ENCODE peak calls at places on chromosomes 2 and 18, in seven cellular contexts. One of them, this sample, is unnamed.

GRCh38 chr2:158414538-158414937 is 42.0 kb downstream of the CCDC148 start:
- DNase-seq in AG04450: peak
- DNase-seq in AML-193: no peak
- DNase-seq in RKO: no peak
- DNase-seq in Right ventricle myocardium inferior: no peak
- DNase-seq in activated CD4-positive, CD25-positive, alpha-beta regulatory T cell: no peak
- DNase-seq in left cardiac atrium: no peak
- DNase-seq in this sample: no peak

GRCh38 chr2:185780890-185781289 is 42.3 kb downstream of the FSIP2 start:
- DNase-seq in activated CD4-positive, CD25-positive, alpha-beta regulatory T cell: no peak
- DNase-seq in Right ventricle myocardium inferior: no peak
- DNase-seq in left cardiac atrium: no peak
- DNase-seq in AG04450: no peak
- DNase-seq in AML-193: no peak
- DNase-seq in RKO: no peak
- DNase-seq in this sample: no peak

GRCh38 chr2:19238440-19238839 is 120.0 kb downstream of the OSR1 start:
- DNase-seq in left cardiac atrium: no peak
- DNase-seq in AML-193: no peak
- DNase-seq in Right ventricle myocardium inferior: no peak
- DNase-seq in AG04450: peak
- DNase-seq in RKO: no peak
- DNase-seq in activated CD4-positive, CD25-positive, alpha-beta regulatory T cell: no peak
- DNase-seq in this sample: no peak

GRCh38 chr18:54020346-54020745 is 204.1 kb downstream of the MBD2 start:
- DNase-seq in AG04450: no peak
- DNase-seq in left cardiac atrium: no peak
- DNase-seq in RKO: no peak
- DNase-seq in AML-193: no peak
- DNase-seq in activated CD4-positive, CD25-positive, alpha-beta regulatory T cell: no peak
- DNase-seq in Right ventricle myocardium inferior: no peak
- DNase-seq in this sample: no peak

GRCh38 chr18:78900938-78901909 is 78.4 kb upstream of the SALL3 start:
- DNase-seq in AML-193: no peak
- DNase-seq in AG04450: no peak
- DNase-seq in RKO: no peak
- DNase-seq in Right ventricle myocardium inferior: no peak
- DNase-seq in activated CD4-positive, CD25-positive, alpha-beta regulatory T cell: no peak
- DNase-seq in left cardiac atrium: no peak
- DNase-seq in this sample: no peak

GRCh38 chr18:57015036-57015805 is 131.7 kb upstream of the BOD1L2 start:
- DNase-seq in left cardiac atrium: no peak
- DNase-seq in Right ventricle myocardium inferior: no peak
- DNase-seq in RKO: no peak
- DNase-seq in AML-193: no peak
- DNase-seq in activated CD4-positive, CD25-positive, alpha-beta regulatory T cell: no peak
- DNase-seq in AG04450: no peak
- DNase-seq in this sample: no peak

GRCh38 chr18:13368080-13368813 is 149.7 kb downstream of the LDLRAD4 start:
- DNase-seq in RKO: no peak
- DNase-seq in activated CD4-positive, CD25-positive, alpha-beta regulatory T cell: no peak
- DNase-seq in left cardiac atrium: no peak
- DNase-seq in Right ventricle myocardium inferior: no peak
- DNase-seq in AG04450: no peak
- DNase-seq in AML-193: no peak
- DNase-seq in this sample: no peak

GRCh38 chr18:9147440-9148238 is 11.1 kb downstream of the ANKRD12 start:
- DNase-seq in AML-193: peak
- DNase-seq in RKO: peak
- DNase-seq in Right ventricle myocardium inferior: no peak
- DNase-seq in activated CD4-positive, CD25-positive, alpha-beta regulatory T cell: no peak
- DNase-seq in AG04450: no peak
- DNase-seq in left cardiac atrium: no peak
- DNase-seq in this sample: no peak

GRCh38 chr18:5295981-5296705 is 617 bp upstream of the ZBTB14 start:
- DNase-seq in AG04450: peak
- DNase-seq in RKO: peak
- DNase-seq in Right ventricle myocardium inferior: peak
- DNase-seq in left cardiac atrium: peak
- DNase-seq in activated CD4-positive, CD25-positive, alpha-beta regulatory T cell: peak
- DNase-seq in AML-193: peak
- DNase-seq in this sample: peak

GRCh38 chr2:178404380-178404767 is 46.6 kb downstream of the PRKRA start:
- DNase-seq in AG04450: peak
- DNase-seq in activated CD4-positive, CD25-positive, alpha-beta regulatory T cell: no peak
- DNase-seq in left cardiac atrium: no peak
- DNase-seq in RKO: peak
- DNase-seq in AML-193: peak
- DNase-seq in Right ventricle myocardium inferior: no peak
- DNase-seq in this sample: no peak

GRCh38 chr2:199596549-199596948 is 138.8 kb upstream of the SATB2 start:
- DNase-seq in AG04450: no peak
- DNase-seq in AML-193: peak
- DNase-seq in RKO: peak
- DNase-seq in Right ventricle myocardium inferior: no peak
- DNase-seq in activated CD4-positive, CD25-positive, alpha-beta regulatory T cell: no peak
- DNase-seq in left cardiac atrium: no peak
- DNase-seq in this sample: no peak

GRCh38 chr2:28802975-28803429 is 7.6 kb upstream of the SPDYA start:
- DNase-seq in AG04450: peak
- DNase-seq in Right ventricle myocardium inferior: no peak
- DNase-seq in activated CD4-positive, CD25-positive, alpha-beta regulatory T cell: no peak
- DNase-seq in left cardiac atrium: no peak
- DNase-seq in RKO: no peak
- DNase-seq in AML-193: no peak
- DNase-seq in this sample: no peak

GRCh38 chr2:10326707-10327594 is 24.2 kb downstream of the HPCAL1 start:
- DNase-seq in Right ventricle myocardium inferior: peak
- DNase-seq in AML-193: no peak
- DNase-seq in AG04450: no peak
- DNase-seq in left cardiac atrium: peak
- DNase-seq in RKO: no peak
- DNase-seq in activated CD4-positive, CD25-positive, alpha-beta regulatory T cell: no peak
- DNase-seq in this sample: no peak

GRCh38 chr18:59343916-59344315 is 15.1 kb downstream of the LMAN1 start:
- DNase-seq in AML-193: no peak
- DNase-seq in activated CD4-positive, CD25-positive, alpha-beta regulatory T cell: no peak
- DNase-seq in RKO: no peak
- DNase-seq in Right ventricle myocardium inferior: no peak
- DNase-seq in left cardiac atrium: no peak
- DNase-seq in AG04450: no peak
- DNase-seq in this sample: no peak

GRCh38 chr2:237723613-237724012 is 75.0 kb upstream of the RBM44 start:
- DNase-seq in AML-193: no peak
- DNase-seq in AG04450: no peak
- DNase-seq in Right ventricle myocardium inferior: no peak
- DNase-seq in activated CD4-positive, CD25-positive, alpha-beta regulatory T cell: no peak
- DNase-seq in RKO: no peak
- DNase-seq in left cardiac atrium: no peak
- DNase-seq in this sample: no peak

GRCh38 chr18:77208969-77209368 is 40.7 kb upstream of the GALR1 start:
- DNase-seq in RKO: no peak
- DNase-seq in AML-193: peak
- DNase-seq in AG04450: no peak
- DNase-seq in activated CD4-positive, CD25-positive, alpha-beta regulatory T cell: no peak
- DNase-seq in Right ventricle myocardium inferior: peak
- DNase-seq in left cardiac atrium: peak
- DNase-seq in this sample: no peak

GRCh38 chr2:134436706-134437105 is 182.8 kb downstream of the MGAT5 start:
- DNase-seq in AML-193: no peak
- DNase-seq in RKO: no peak
- DNase-seq in AG04450: no peak
- DNase-seq in Right ventricle myocardium inferior: no peak
- DNase-seq in left cardiac atrium: no peak
- DNase-seq in activated CD4-positive, CD25-positive, alpha-beta regulatory T cell: no peak
- DNase-seq in this sample: no peak

GRCh38 chr2:216416571-216417307 is 4.5 kb downstream of the SMARCAL1 start:
- DNase-seq in RKO: no peak
- DNase-seq in activated CD4-positive, CD25-positive, alpha-beta regulatory T cell: no peak
- DNase-seq in AG04450: no peak
- DNase-seq in left cardiac atrium: no peak
- DNase-seq in Right ventricle myocardium inferior: no peak
- DNase-seq in AML-193: no peak
- DNase-seq in this sample: no peak

GRCh38 chr2:173652731-173653426 is 298.2 kb downstream of the CDCA7 start:
- DNase-seq in RKO: peak
- DNase-seq in AML-193: no peak
- DNase-seq in activated CD4-positive, CD25-positive, alpha-beta regulatory T cell: no peak
- DNase-seq in Right ventricle myocardium inferior: no peak
- DNase-seq in AG04450: peak
- DNase-seq in left cardiac atrium: no peak
- DNase-seq in this sample: no peak

GRCh38 chr18:59005266-59005665 is 134.4 kb upstream of the SEC11C start:
- DNase-seq in AG04450: no peak
- DNase-seq in left cardiac atrium: peak
- DNase-seq in activated CD4-positive, CD25-positive, alpha-beta regulatory T cell: no peak
- DNase-seq in RKO: no peak
- DNase-seq in Right ventricle myocardium inferior: no peak
- DNase-seq in AML-193: no peak
- DNase-seq in this sample: peak

GRCh38 chr2:104945866-104946265 is 92.0 kb downstream of the POU3F3 start:
- DNase-seq in Right ventricle myocardium inferior: no peak
- DNase-seq in RKO: no peak
- DNase-seq in left cardiac atrium: no peak
- DNase-seq in activated CD4-positive, CD25-positive, alpha-beta regulatory T cell: no peak
- DNase-seq in AG04450: no peak
- DNase-seq in AML-193: no peak
- DNase-seq in this sample: no peak

GRCh38 chr2:132824716-132825115 is 154.7 kb upstream of the LYPD1 start:
- DNase-seq in RKO: peak
- DNase-seq in Right ventricle myocardium inferior: no peak
- DNase-seq in left cardiac atrium: no peak
- DNase-seq in AG04450: no peak
- DNase-seq in activated CD4-positive, CD25-positive, alpha-beta regulatory T cell: no peak
- DNase-seq in AML-193: no peak
- DNase-seq in this sample: no peak

GRCh38 chr18:79964330-79965118 is at the start of gene HSBP1L1:
- DNase-seq in activated CD4-positive, CD25-positive, alpha-beta regulatory T cell: no peak
- DNase-seq in AG04450: no peak
- DNase-seq in AML-193: no peak
- DNase-seq in RKO: peak
- DNase-seq in Right ventricle myocardium inferior: peak
- DNase-seq in left cardiac atrium: peak
- DNase-seq in this sample: peak

GRCh38 chr2:173496746-173497145 is 142.1 kb downstream of the CDCA7 start:
- DNase-seq in AG04450: peak
- DNase-seq in Right ventricle myocardium inferior: no peak
- DNase-seq in AML-193: no peak
- DNase-seq in RKO: peak
- DNase-seq in activated CD4-positive, CD25-positive, alpha-beta regulatory T cell: no peak
- DNase-seq in left cardiac atrium: no peak
- DNase-seq in this sample: no peak

GRCh38 chr18:3873698-3874495 is 423.9 kb downstream of the TGIF1 start:
- DNase-seq in activated CD4-positive, CD25-positive, alpha-beta regulatory T cell: no peak
- DNase-seq in AG04450: no peak
- DNase-seq in RKO: no peak
- DNase-seq in left cardiac atrium: no peak
- DNase-seq in AML-193: no peak
- DNase-seq in Right ventricle myocardium inferior: no peak
- DNase-seq in this sample: no peak

GRCh38 chr2:31066594-31066993 is 71.6 kb downstream of the GALNT14 start:
- DNase-seq in RKO: no peak
- DNase-seq in Right ventricle myocardium inferior: no peak
- DNase-seq in AG04450: no peak
- DNase-seq in left cardiac atrium: no peak
- DNase-seq in activated CD4-positive, CD25-positive, alpha-beta regulatory T cell: no peak
- DNase-seq in AML-193: no peak
- DNase-seq in this sample: peak

GRCh38 chr18:74242451-74243096 is 49.2 kb downstream of the CYB5A start:
- DNase-seq in AG04450: no peak
- DNase-seq in left cardiac atrium: no peak
- DNase-seq in RKO: no peak
- DNase-seq in AML-193: no peak
- DNase-seq in Right ventricle myocardium inferior: peak
- DNase-seq in activated CD4-positive, CD25-positive, alpha-beta regulatory T cell: no peak
- DNase-seq in this sample: peak

GRCh38 chr2:145846986-145847385 is 1327.1 kb upstream of the ZEB2 start:
- DNase-seq in activated CD4-positive, CD25-positive, alpha-beta regulatory T cell: no peak
- DNase-seq in RKO: no peak
- DNase-seq in AG04450: no peak
- DNase-seq in left cardiac atrium: no peak
- DNase-seq in AML-193: no peak
- DNase-seq in Right ventricle myocardium inferior: no peak
- DNase-seq in this sample: no peak

GRCh38 chr2:201795608-201796477 is 10.5 kb upstream of the CDK15 start:
- DNase-seq in left cardiac atrium: peak
- DNase-seq in AG04450: no peak
- DNase-seq in activated CD4-positive, CD25-positive, alpha-beta regulatory T cell: no peak
- DNase-seq in AML-193: peak
- DNase-seq in RKO: peak
- DNase-seq in Right ventricle myocardium inferior: no peak
- DNase-seq in this sample: no peak

GRCh38 chr2:207311316-207312005 is 145.7 kb upstream of the KLF7 start:
- DNase-seq in Right ventricle myocardium inferior: no peak
- DNase-seq in RKO: peak
- DNase-seq in left cardiac atrium: peak
- DNase-seq in AG04450: peak
- DNase-seq in activated CD4-positive, CD25-positive, alpha-beta regulatory T cell: no peak
- DNase-seq in AML-193: peak
- DNase-seq in this sample: no peak

GRCh38 chr18:36942264-36942663 is 113.3 kb downstream of the KIAA1328 start:
- DNase-seq in Right ventricle myocardium inferior: no peak
- DNase-seq in AML-193: peak
- DNase-seq in AG04450: peak
- DNase-seq in RKO: peak
- DNase-seq in activated CD4-positive, CD25-positive, alpha-beta regulatory T cell: no peak
- DNase-seq in left cardiac atrium: no peak
- DNase-seq in this sample: no peak